ENCODE peak calls at places on chromosome 21, in nine cellular contexts. X is HT1080, V is memory B cell, Y is IMR-90, F is GM19239, C is small intestine, D is progenitor cell of endocrine pancreas, I is GM06990, K is astrocyte of the hippocampus. P is an unnamed sample.

GRCh38 chr21:17454315-17455027 is 58.4 kb upstream of the CXADR start:
- DNase-seq in X (peak; percentile 98), C (no peak), D (peak; percentile 34), Y (peak; percentile 92), K (peak; percentile 73), I (peak; percentile 64), F (no peak), V (no peak), P (peak; percentile 42)

GRCh38 chr21:26438976-26439375 is 134.1 kb downstream of the CYYR1 start:
- DNase-seq in V (no peak), K (no peak), D (no peak), Y (no peak), I (no peak), F (no peak), X (no peak), C (no peak), P (no peak)

GRCh38 chr21:44497641-44498243 is 42.3 kb downstream of the KRTAP10-1 start:
- DNase-seq in X (no peak), I (no peak), V (no peak), F (no peak), Y (no peak), K (no peak), C (peak; percentile 43), D (no peak), P (no peak)

GRCh38 chr21:45324430-45325205 is 36.9 kb upstream of the POFUT2 start:
- DNase-seq in Y (no peak), V (no peak), K (peak; percentile 22), D (no peak), C (no peak), X (no peak), I (no peak), F (no peak), P (no peak)

GRCh38 chr21:25506268-25506667 is 101.0 kb downstream of the MRPL39 start:
- DNase-seq in C (no peak), V (no peak), F (no peak), I (no peak), K (no peak), Y (no peak), D (no peak), X (no peak), P (no peak)

GRCh38 chr21:45788635-45789506 is 145.3 kb downstream of the PCBP3 start:
- DNase-seq in C (no peak), Y (peak; percentile 29), V (no peak), D (no peak), I (no peak), F (no peak), K (no peak), X (no peak), P (no peak)

GRCh38 chr21:31136891-31137290 is 98.6 kb upstream of the KRTAP19-8 start:
- DNase-seq in K (peak; percentile 72), Y (peak; percentile 74), I (no peak), F (no peak), V (no peak), D (no peak), C (no peak), X (no peak), P (no peak)

GRCh38 chr21:35366348-35367085 is 317.4 kb upstream of the RUNX1 start:
- DNase-seq in Y (peak; percentile 54), F (no peak), C (no peak), I (no peak), V (no peak), X (no peak), K (no peak), D (no peak), P (no peak)

GRCh38 chr21:28944296-28944695 is 48.4 kb downstream of the LTN1 start:
- DNase-seq in X (no peak), Y (peak; percentile 15), F (no peak), D (no peak), V (no peak), I (no peak), K (peak; percentile 42), C (no peak), P (no peak)

GRCh38 chr21:46603228-46603627 is 1.7 kb downstream of the S100B start:
- DNase-seq in D (no peak), X (no peak), K (peak; percentile 42), F (no peak), V (no peak), Y (no peak), C (no peak), I (no peak), P (peak; percentile 5)

GRCh38 chr21:27693376-27693775 is 726.5 kb upstream of the ADAMTS5 start:
- DNase-seq in F (no peak), D (no peak), Y (peak; percentile 73), I (no peak), V (no peak), K (no peak), C (no peak), X (peak; percentile 68), P (no peak)

GRCh38 chr21:31456201-31456600 is 112.1 kb upstream of the TIAM1 start:
- DNase-seq in Y (no peak), C (no peak), D (no peak), V (no peak), F (no peak), X (no peak), I (no peak), K (no peak), P (no peak)

GRCh38 chr21:37208056-37208705 is 59.0 kb downstream of the VPS26C start:
- DNase-seq in Y (no peak), C (peak; percentile 42), V (peak; percentile 65), D (no peak), X (no peak), I (peak; percentile 85), K (peak; percentile 70), F (peak; percentile 71), P (peak; percentile 83)

GRCh38 chr21:38993561-38993960 is 187.8 kb downstream of the ETS2 start:
- DNase-seq in F (no peak), I (no peak), K (peak; percentile 92), D (no peak), C (peak; percentile 37), Y (peak; percentile 92), V (no peak), X (peak; percentile 77), P (no peak)

GRCh38 chr21:29538115-29538514 is 239.4 kb downstream of the BACH1 start:
- DNase-seq in Y (peak; percentile 79), K (peak; percentile 66), V (no peak), D (no peak), C (no peak), X (peak; percentile 16), I (no peak), F (no peak), P (no peak)

GRCh38 chr21:41975391-41976272 is 21.8 kb upstream of the C2CD2 start:
- DNase-seq in D (no peak), F (no peak), Y (no peak), C (no peak), X (no peak), I (no peak), K (no peak), V (no peak), P (peak; percentile 24)

GRCh38 chr21:43733529-43734071 is 14.7 kb downstream of the PDXK start:
- DNase-seq in K (peak; percentile 70), C (no peak), I (no peak), Y (peak; percentile 79), X (no peak), F (no peak), V (no peak), D (no peak), P (no peak)

GRCh38 chr21:45322231-45322959 is 34.7 kb upstream of the POFUT2 start:
- DNase-seq in K (peak; percentile 20), F (no peak), D (no peak), C (no peak), X (no peak), I (no peak), Y (no peak), V (no peak), P (no peak)

GRCh38 chr21:45898781-45899180 is 82.8 kb upstream of the COL6A1 start:
- DNase-seq in V (no peak), I (no peak), K (no peak), C (no peak), D (no peak), F (no peak), X (no peak), Y (no peak), P (no peak)

GRCh38 chr21:25161571-25161970 is 445.7 kb downstream of the MRPL39 start:
- DNase-seq in X (no peak), K (no peak), V (no peak), F (no peak), C (no peak), D (no peak), Y (no peak), I (no peak), P (no peak)

GRCh38 chr21:45050361-45050785 is 24.0 kb upstream of the ADARB1 start:
- DNase-seq in V (no peak), I (no peak), C (no peak), X (no peak), F (no peak), D (no peak), Y (no peak), K (peak; percentile 52), P (no peak)

GRCh38 chr21:44702973-44703730 is 6.2 kb downstream of the KRTAP10-12 start:
- DNase-seq in X (no peak), Y (peak; percentile 6), K (no peak), F (no peak), C (no peak), V (no peak), I (no peak), D (no peak), P (no peak)

GRCh38 chr21:42013338-42013737 is 3.2 kb upstream of the ZBTB21 start:
- DNase-seq in D (no peak), K (no peak), I (no peak), X (no peak), Y (no peak), C (no peak), F (no peak), V (no peak), P (no peak)

GRCh38 chr21:41610042-41610839 is 102.3 kb upstream of the TMPRSS2 start:
- DNase-seq in C (peak; percentile 62), V (no peak), F (no peak), K (peak; percentile 79), D (peak; percentile 38), Y (peak; percentile 64), X (peak; percentile 58), I (no peak), P (peak; percentile 64)

GRCh38 chr21:46294647-46295176 is 8.6 kb downstream of the YBEY start:
- DNase-seq in V (no peak), X (peak; percentile 77), F (no peak), K (peak; percentile 53), C (no peak), Y (peak; percentile 68), I (no peak), D (no peak), P (peak; percentile 79)

GRCh38 chr21:36291509-36291908 is 28.5 kb upstream of the MORC3 start:
- DNase-seq in K (no peak), V (no peak), D (no peak), X (no peak), I (no peak), F (no peak), Y (no peak), C (no peak), P (no peak)

GRCh38 chr21:45388011-45388521 is 16.9 kb upstream of the COL18A1 start:
- DNase-seq in F (no peak), X (no peak), Y (no peak), D (no peak), I (no peak), C (no peak), V (no peak), K (no peak), P (no peak)

GRCh38 chr21:14725219-14725618 is 179.1 kb upstream of the SAMSN1 start:
- DNase-seq in X (no peak), C (no peak), D (no peak), F (no peak), Y (no peak), V (no peak), I (no peak), K (no peak), P (no peak)

GRCh38 chr21:44696572-44696971 is 400 bp upstream of the KRTAP10-12 start:
- DNase-seq in F (no peak), Y (no peak), K (no peak), D (no peak), I (no peak), V (no peak), C (no peak), X (no peak), P (no peak)